ENCODE peak calls at places on chromosomes 1 and 21, in eight cellular contexts. G, F, E, C, Y, T, H and A are unnamed samples.

GRCh38 chr1:206939841-206940587 is 6.3 kb downstream of the PIGR start:
- DNase-seq in G (no peak), F (no peak), E (no peak), C (peak), Y (peak), T (no peak), H (peak), A (no peak)

GRCh38 chr1:200977071-200977754 is 46.3 kb downstream of the KIF21B start:
- DNase-seq in G (no peak), F (no peak), E (no peak), C (no peak), Y (no peak), T (no peak), H (no peak), A (no peak)

GRCh38 chr1:92879316-92879968 is 47.6 kb downstream of the RPL5 start:
- DNase-seq in G (no peak), F (no peak), E (no peak), C (no peak), Y (no peak), T (no peak), H (no peak), A (no peak)

GRCh38 chr1:194903524-194903923 is 1704.7 kb downstream of the KCNT2 start:
- DNase-seq in G (no peak), F (no peak), E (no peak), C (no peak), Y (no peak), T (no peak), H (no peak), A (no peak)

GRCh38 chr1:147223740-147224615 is 1.2 kb downstream of the FMO5 start:
- DNase-seq in G (no peak), F (no peak), E (no peak), C (no peak), Y (no peak), T (no peak), H (no peak), A (no peak)

GRCh38 chr1:232627645-232628334 is 2.1 kb downstream of the SIPA1L2 start:
- DNase-seq in G (peak), F (no peak), E (no peak), C (peak), Y (peak), T (no peak), H (peak), A (no peak)

GRCh38 chr1:151539321-151540020 is 638 bp upstream of the TUFT1 start:
- DNase-seq in G (peak), F (peak), E (peak), C (peak), Y (peak), T (peak), H (peak), A (peak)

GRCh38 chr1:192530254-192530653 is 45.3 kb upstream of the RGS1 start:
- DNase-seq in G (no peak), F (no peak), E (peak), C (no peak), Y (no peak), T (no peak), H (peak), A (no peak)

GRCh38 chr1:175845371-175845770 is 102.0 kb upstream of the TNR start:
- DNase-seq in G (no peak), F (no peak), E (no peak), C (no peak), Y (peak), T (no peak), H (no peak), A (no peak)

GRCh38 chr1:23387494-23387893 is 17.9 kb upstream of the ZNF436 start:
- DNase-seq in G (no peak), F (no peak), E (no peak), C (no peak), Y (no peak), T (no peak), H (no peak), A (no peak)

GRCh38 chr21:45323487-45324380 is 36.0 kb upstream of the POFUT2 start:
- DNase-seq in G (no peak), F (peak), E (no peak), C (no peak), Y (peak), T (peak), H (no peak), A (no peak)

GRCh38 chr1:47524272-47524671 is 86.4 kb downstream of the FOXD2 start:
- DNase-seq in G (peak), F (no peak), E (peak), C (no peak), Y (peak), T (no peak), H (no peak), A (no peak)

GRCh38 chr1:27508139-27508665 is 18.2 kb upstream of the WASF2 start:
- DNase-seq in G (no peak), F (no peak), E (no peak), C (peak), Y (no peak), T (no peak), H (no peak), A (no peak)

GRCh38 chr1:143691400-143691891 is 280.3 kb downstream of the FAM72C start:
- DNase-seq in G (peak), F (no peak), E (peak), C (peak), Y (peak), T (no peak), H (no peak), A (no peak)